ENCODE peak calls at places on chromosomes 16 and 17, in four cellular contexts. One of them, this sample, is unnamed.

GRCh38 chr16:87407511-87408112 is 15.5 kb downstream of the MAP1LC3B start:
- DNase-seq in mammary epithelial cell: peak; percentile 26
- DNase-seq in HFFc6: no peak
- DNase-seq in skeletal muscle cell: peak; percentile 24
- DNase-seq in this sample: no peak

GRCh38 chr16:85541619-85542547 is 71.2 kb upstream of the GSE1 start:
- DNase-seq in mammary epithelial cell: no peak
- DNase-seq in HFFc6: no peak
- DNase-seq in skeletal muscle cell: no peak
- DNase-seq in this sample: no peak

GRCh38 chr17:81717049-81717765 is 5.1 kb downstream of the SLC25A10 start:
- DNase-seq in HFFc6: no peak
- DNase-seq in skeletal muscle cell: no peak
- DNase-seq in mammary epithelial cell: no peak
- DNase-seq in this sample: no peak

GRCh38 chr17:36943250-36944220 is 5.2 kb upstream of the AATF start:
- DNase-seq in HFFc6: no peak
- DNase-seq in mammary epithelial cell: no peak
- DNase-seq in skeletal muscle cell: no peak
- DNase-seq in this sample: no peak

GRCh38 chr16:24504467-24505345 is 34.7 kb upstream of the RBBP6 start:
- DNase-seq in skeletal muscle cell: peak; percentile 5
- DNase-seq in mammary epithelial cell: peak; percentile 49
- DNase-seq in HFFc6: peak; percentile 50
- DNase-seq in this sample: peak; percentile 74

GRCh38 chr16:1580956-1581355 is 30.9 kb downstream of the IFT140 start:
- DNase-seq in HFFc6: no peak
- DNase-seq in mammary epithelial cell: no peak
- DNase-seq in skeletal muscle cell: no peak
- DNase-seq in this sample: no peak

GRCh38 chr17:1344521-1344920 is 55.5 kb downstream of the YWHAE start:
- DNase-seq in mammary epithelial cell: no peak
- DNase-seq in HFFc6: no peak
- DNase-seq in skeletal muscle cell: no peak
- DNase-seq in this sample: no peak

GRCh38 chr16:55495616-55496289 is 13.1 kb upstream of the LPCAT2 start:
- DNase-seq in HFFc6: peak; percentile 97
- DNase-seq in mammary epithelial cell: peak; percentile 77
- DNase-seq in skeletal muscle cell: peak; percentile 54
- DNase-seq in this sample: no peak

GRCh38 chr16:52611817-52612673 is 65.1 kb upstream of the TOX3 start:
- DNase-seq in skeletal muscle cell: no peak
- DNase-seq in mammary epithelial cell: no peak
- DNase-seq in HFFc6: no peak
- DNase-seq in this sample: peak; percentile 72

GRCh38 chr16:35201151-35201550 is 1741.7 kb downstream of the TP53TG3F start:
- DNase-seq in skeletal muscle cell: no peak
- DNase-seq in mammary epithelial cell: no peak
- DNase-seq in HFFc6: no peak
- DNase-seq in this sample: no peak

GRCh38 chr17:55175788-55176425 is 88.9 kb upstream of the HLF start:
- DNase-seq in skeletal muscle cell: no peak
- DNase-seq in HFFc6: no peak
- DNase-seq in mammary epithelial cell: no peak
- DNase-seq in this sample: no peak

GRCh38 chr16:70703041-70703834 is 17.4 kb upstream of the MTSS2 start:
- DNase-seq in mammary epithelial cell: no peak
- DNase-seq in HFFc6: peak; percentile 94
- DNase-seq in skeletal muscle cell: peak; percentile 56
- DNase-seq in this sample: no peak

GRCh38 chr17:67374329-67375053 is 2.6 kb upstream of the PITPNC1 start:
- DNase-seq in skeletal muscle cell: peak; percentile 53
- DNase-seq in HFFc6: peak; percentile 78
- DNase-seq in mammary epithelial cell: peak; percentile 70
- DNase-seq in this sample: peak; percentile 91

GRCh38 chr17:28756025-28756804 is 12.4 kb downstream of the TRAF4 start:
- DNase-seq in skeletal muscle cell: no peak
- DNase-seq in HFFc6: no peak
- DNase-seq in mammary epithelial cell: no peak
- DNase-seq in this sample: no peak

GRCh38 chr16:57815987-57816745 is 13.9 kb upstream of the KIFC3 start:
- DNase-seq in mammary epithelial cell: peak; percentile 98
- DNase-seq in HFFc6: peak; percentile 80
- DNase-seq in skeletal muscle cell: peak; percentile 81
- DNase-seq in this sample: peak; percentile 62

GRCh38 chr16:11570796-11571195 is 15.9 kb downstream of the LITAF start:
- DNase-seq in mammary epithelial cell: no peak
- DNase-seq in HFFc6: no peak
- DNase-seq in skeletal muscle cell: no peak
- DNase-seq in this sample: no peak

GRCh38 chr16:28172331-28172730 is 39.4 kb downstream of the XPO6 start:
- DNase-seq in mammary epithelial cell: no peak
- DNase-seq in HFFc6: no peak
- DNase-seq in skeletal muscle cell: no peak
- DNase-seq in this sample: no peak

GRCh38 chr17:79793924-79794304 is 3.0 kb downstream of the CBX8 start:
- DNase-seq in HFFc6: no peak
- DNase-seq in mammary epithelial cell: no peak
- DNase-seq in skeletal muscle cell: no peak
- DNase-seq in this sample: peak; percentile 87

GRCh38 chr17:13977837-13978236 is 91.5 kb upstream of the COX10 start:
- DNase-seq in HFFc6: no peak
- DNase-seq in mammary epithelial cell: no peak
- DNase-seq in skeletal muscle cell: no peak
- DNase-seq in this sample: no peak

GRCh38 chr16:16021988-16022682 is 72.7 kb downstream of the ABCC1 start:
- DNase-seq in skeletal muscle cell: peak; percentile 81
- DNase-seq in HFFc6: peak; percentile 96
- DNase-seq in mammary epithelial cell: peak; percentile 93
- DNase-seq in this sample: peak; percentile 97

GRCh38 chr16:30896203-30896889 is at the start of gene CTF1:
- DNase-seq in HFFc6: peak; percentile 74
- DNase-seq in skeletal muscle cell: peak; percentile 60
- DNase-seq in mammary epithelial cell: peak; percentile 52
- DNase-seq in this sample: no peak

GRCh38 chr16:72952404-72953301 is 95.3 kb downstream of the ZFHX3 start:
- DNase-seq in skeletal muscle cell: peak; percentile 58
- DNase-seq in mammary epithelial cell: no peak
- DNase-seq in HFFc6: peak; percentile 82
- DNase-seq in this sample: no peak

GRCh38 chr16:83954577-83955016 is 1.6 kb downstream of the OSGIN1 start:
- DNase-seq in HFFc6: peak; percentile 48
- DNase-seq in skeletal muscle cell: no peak
- DNase-seq in mammary epithelial cell: peak; percentile 28
- DNase-seq in this sample: peak; percentile 61

GRCh38 chr17:54902611-54903010 is 2.0 kb downstream of the TOM1L1 start:
- DNase-seq in skeletal muscle cell: no peak
- DNase-seq in mammary epithelial cell: no peak
- DNase-seq in HFFc6: no peak
- DNase-seq in this sample: no peak

GRCh38 chr16:24667244-24667764 is 62.1 kb upstream of the TNRC6A start:
- DNase-seq in mammary epithelial cell: no peak
- DNase-seq in skeletal muscle cell: no peak
- DNase-seq in HFFc6: no peak
- DNase-seq in this sample: no peak

GRCh38 chr17:49342575-49342936 is 19.5 kb downstream of the ZNF652 start:
- DNase-seq in HFFc6: no peak
- DNase-seq in mammary epithelial cell: no peak
- DNase-seq in skeletal muscle cell: no peak
- DNase-seq in this sample: no peak

GRCh38 chr17:77815127-77815905 is 143.2 kb upstream of the TNRC6C start:
- DNase-seq in mammary epithelial cell: no peak
- DNase-seq in skeletal muscle cell: no peak
- DNase-seq in HFFc6: no peak
- DNase-seq in this sample: no peak

GRCh38 chr17:9062399-9062902 is 41.1 kb downstream of the NTN1 start:
- DNase-seq in skeletal muscle cell: no peak
- DNase-seq in mammary epithelial cell: no peak
- DNase-seq in HFFc6: no peak
- DNase-seq in this sample: no peak